ENCODE peak calls at places on chromosomes 6 and 20, in five cellular contexts. X is AG10803, N is heart right ventricle, H is lower lobe of right lung, K is breast epithelium. B is an unnamed sample.

GRCh38 chr6:170316071-170316470 is 9.5 kb downstream of the FAM120B start:
- DNase-seq in X (no peak), N (no peak), H (no peak), K (no peak), B (no peak)

GRCh38 chr6:36712816-36713215 is 15.2 kb downstream of the RAB44 start:
- DNase-seq in X (no peak), N (no peak), H (no peak), K (no peak), B (peak)

GRCh38 chr20:18984238-18985200 is 170.9 kb downstream of the SCP2D1 start:
- DNase-seq in X (no peak), N (no peak), H (no peak), K (no peak), B (no peak)

GRCh38 chr6:68873236-68873635 is 238.2 kb downstream of the ADGRB3 start:
- DNase-seq in X (no peak), N (no peak), H (no peak), K (no peak), B (no peak)

GRCh38 chr20:10714236-10714975 is 40.6 kb upstream of the JAG1 start:
- DNase-seq in X (no peak), N (no peak), H (no peak), K (no peak), B (no peak)

GRCh38 chr6:63724721-63725120 is 89.1 kb downstream of the PHF3 start:
- DNase-seq in X (no peak), N (no peak), H (no peak), K (no peak), B (no peak)

GRCh38 chr6:41536884-41537347 is 9.3 kb upstream of the FOXP4 start:
- DNase-seq in X (no peak), N (no peak), H (peak), K (peak), B (no peak)

GRCh38 chr6:168699631-168700315 is 258.8 kb downstream of the SMOC2 start:
- DNase-seq in X (no peak), N (no peak), H (no peak), K (no peak), B (no peak)

GRCh38 chr6:92979281-92979680 is 440.1 kb downstream of the EPHA7 start:
- DNase-seq in X (no peak), N (no peak), H (no peak), K (no peak), B (no peak)

GRCh38 chr6:167817729-167818128 is 9.0 kb upstream of the AFDN start:
- DNase-seq in X (no peak), N (no peak), H (no peak), K (no peak), B (no peak)

GRCh38 chr6:33700391-33701050 is 11.0 kb downstream of the UQCC2 start:
- DNase-seq in X (peak), N (peak), H (peak), K (no peak), B (no peak)

GRCh38 chr6:130847546-130847945 is 20.3 kb downstream of the SMLR1 start:
- DNase-seq in X (no peak), N (no peak), H (no peak), K (no peak), B (no peak)

GRCh38 chr6:20486641-20487040 is 47.6 kb upstream of the CDKAL1 start:
- DNase-seq in X (no peak), N (no peak), H (no peak), K (no peak), B (no peak)

GRCh38 chr20:16451970-16452369 is 121.3 kb downstream of the KIF16B start:
- DNase-seq in X (no peak), N (no peak), H (no peak), K (no peak), B (no peak)

GRCh38 chr6:135121426-135121825 is 59.7 kb upstream of the MYB start:
- DNase-seq in X (no peak), N (no peak), H (no peak), K (no peak), B (no peak)

GRCh38 chr6:165574770-165575549 is 88.1 kb downstream of the PDE10A start:
- DNase-seq in X (no peak), N (no peak), H (no peak), K (no peak), B (no peak)

GRCh38 chr6:138691595-138692057 is 81.9 kb upstream of the CCDC28A start:
- DNase-seq in X (peak), N (no peak), H (no peak), K (no peak), B (no peak)

GRCh38 chr20:58851221-58851968 is 693 bp upstream of the GNAS-AS1 start:
- DNase-seq in X (no peak), N (no peak), H (no peak), K (no peak), B (no peak)

GRCh38 chr6:38155144-38155543 is 335.6 kb downstream of the ZFAND3 start:
- DNase-seq in X (no peak), N (peak), H (peak), K (peak), B (no peak)

GRCh38 chr6:52495859-52496396 is 75.8 kb downstream of the EFHC1 start:
- DNase-seq in X (no peak), N (no peak), H (no peak), K (no peak), B (no peak)

GRCh38 chr6:150494236-150494635 is 105.4 kb upstream of the PLEKHG1 start:
- DNase-seq in X (no peak), N (peak), H (no peak), K (no peak), B (no peak)

GRCh38 chr6:99614430-99615161 is 8.0 kb downstream of the PRDM13 start:
- DNase-seq in X (no peak), N (no peak), H (peak), K (no peak), B (no peak)

GRCh38 chr20:53597085-53597482 is 3.4 kb upstream of the ZNF217 start:
- DNase-seq in X (no peak), N (no peak), H (no peak), K (no peak), B (no peak)

GRCh38 chr6:142478117-142478516 is 176.3 kb downstream of the ADGRG6 start:
- DNase-seq in X (peak), N (no peak), H (peak), K (no peak), B (no peak)

GRCh38 chr6:391559-392440 is at the start of gene IRF4:
- DNase-seq in X (no peak), N (no peak), H (no peak), K (no peak), B (peak)

GRCh38 chr6:157613011-157613522 is 210.0 kb upstream of the SNX9 start:
- DNase-seq in X (peak), N (no peak), H (no peak), K (no peak), B (no peak)

GRCh38 chr6:155400022-155400965 is 55.3 kb downstream of the NOX3 start:
- DNase-seq in X (peak), N (no peak), H (no peak), K (no peak), B (no peak)

GRCh38 chr20:62327726-62328495 is 25.1 kb downstream of the ADRM1 start:
- DNase-seq in X (no peak), N (no peak), H (no peak), K (no peak), B (no peak)
- TF ChIP-seq CTCF in X (no peak), N (no peak), H (no peak), K (no peak), B (no peak)

GRCh38 chr6:95248501-95248900 is 328.8 kb upstream of the MANEA start:
- DNase-seq in X (no peak), N (no peak), H (no peak), K (no peak), B (no peak)
- TF ChIP-seq CTCF in X (no peak), N (no peak), H (no peak), K (no peak), B (no peak)

GRCh38 chr20:62901891-62902290 is 24.4 kb downstream of the DIDO1 start:
- DNase-seq in X (no peak), N (no peak), H (no peak), K (no peak), B (no peak)

GRCh38 chr20:62899633-62900051 is 26.7 kb downstream of the DIDO1 start:
- DNase-seq in X (no peak), N (no peak), H (peak), K (no peak), B (no peak)

GRCh38 chr20:62900052-62900691 is 26.1 kb downstream of the DIDO1 start:
- DNase-seq in X (peak), N (peak), H (peak), K (peak), B (peak)

GRCh38 chr20:62898970-62899632 is 27.2 kb downstream of the DIDO1 start:
- DNase-seq in X (no peak), N (no peak), H (peak), K (no peak), B (no peak)

GRCh38 chr20:62900692-62901584 is 25.4 kb downstream of the DIDO1 start:
- DNase-seq in X (no peak), N (no peak), H (no peak), K (no peak), B (no peak)
- TF ChIP-seq CTCF in X (peak), N (no peak), H (no peak), K (peak), B (no peak)

GRCh38 chr6:39980839-39981580 is 46.7 kb upstream of the MOCS1 start:
- DNase-seq in X (peak), N (peak), H (no peak), K (no peak), B (no peak)
- TF ChIP-seq CTCF in X (peak), N (peak), H (peak), K (no peak), B (no peak)

DNA sequence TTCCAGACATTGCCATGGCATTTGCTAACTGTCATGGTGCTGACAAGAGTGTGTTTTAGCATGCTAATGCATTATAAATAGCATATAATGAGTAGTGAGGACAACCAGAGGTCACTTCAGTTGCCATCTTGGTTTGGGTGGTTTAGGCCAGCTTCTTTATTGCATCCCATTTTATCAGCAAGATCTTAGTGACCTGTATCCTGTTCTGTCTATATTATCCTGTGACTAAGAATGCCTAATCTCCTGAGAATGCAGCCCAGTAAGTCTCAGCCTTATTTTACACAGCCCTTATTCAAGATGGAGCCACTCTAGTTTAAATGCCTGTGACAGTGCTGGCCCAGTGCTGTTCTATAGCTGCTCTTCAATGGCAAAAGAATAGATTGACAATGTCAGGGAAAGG is 781.0 kb upstream of the ADGRB3 start:
- DNase-seq in X (no peak), N (no peak), H (no peak), K (no peak), B (no peak)
- TF ChIP-seq CTCF in X (no peak), N (no peak), H (no peak), K (no peak), B (no peak)

GRCh38 chr20:4266183-4266582 is 250.8 kb upstream of the RNF24 start:
- DNase-seq in X (no peak), N (no peak), H (no peak), K (no peak), B (no peak)

GRCh38 chr20:4263011-4263410 is 247.7 kb upstream of the RNF24 start:
- DNase-seq in X (no peak), N (no peak), H (no peak), K (no peak), B (no peak)

GRCh38 chr20:4260102-4260501 is 244.7 kb upstream of the RNF24 start:
- DNase-seq in X (no peak), N (no peak), H (no peak), K (no peak), B (no peak)

GRCh38 chr20:4256886-4257285 is 241.5 kb upstream of the RNF24 start:
- DNase-seq in X (peak), N (peak), H (no peak), K (no peak), B (no peak)

DNA sequence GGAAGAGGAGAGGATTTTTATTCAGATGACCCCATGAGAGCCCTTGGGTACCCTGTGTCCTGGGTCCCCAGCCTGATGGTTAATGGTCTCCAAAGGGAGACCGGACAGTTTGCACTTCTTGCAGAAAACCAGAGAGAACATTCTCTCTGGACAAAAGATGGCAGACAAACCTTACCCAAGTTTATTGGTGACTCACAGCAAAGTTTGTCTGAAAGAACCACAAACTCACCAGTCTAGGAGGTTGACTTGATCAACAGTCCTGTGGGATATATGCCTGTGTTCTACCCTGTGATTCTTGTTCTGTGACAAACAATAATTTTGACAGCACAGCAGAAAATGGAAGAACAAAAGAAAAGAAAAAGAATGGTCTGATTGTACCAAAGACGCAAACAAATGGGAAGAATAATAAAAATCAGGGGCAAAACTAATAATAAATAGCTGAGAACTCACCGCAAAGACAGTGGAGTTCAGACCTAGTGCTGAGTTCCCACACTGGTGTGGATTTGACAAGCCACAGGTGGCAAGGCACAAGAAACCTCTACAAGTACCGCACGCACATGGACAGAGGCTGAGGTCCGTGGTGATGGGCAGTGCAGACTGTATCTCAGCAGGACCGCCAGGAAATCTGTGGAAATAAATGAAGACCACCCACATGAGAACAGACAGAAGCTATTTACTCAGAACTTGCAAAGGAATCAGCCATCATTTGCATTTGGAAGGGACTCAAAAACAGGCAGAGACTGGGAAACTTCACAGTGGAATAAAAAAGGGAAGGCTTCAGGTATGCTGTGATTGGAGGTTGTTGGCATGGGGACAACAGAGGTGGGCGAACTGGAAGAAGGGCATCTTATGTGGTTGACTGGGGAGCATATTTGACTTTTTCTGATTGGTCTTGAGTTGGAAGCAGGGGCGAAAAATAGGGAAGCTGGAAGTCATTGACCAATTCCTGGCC is 246.3 kb upstream of the RNF24 start:
- DNase-seq in X (peak), N (no peak), H (no peak), K (no peak), B (no peak)
- TF ChIP-seq CTCF in X (peak), N (no peak), H (no peak), K (no peak), B (no peak)

GRCh38 chr6:44543664-44544063 is 156.2 kb downstream of the CDC5L start:
- DNase-seq in X (no peak), N (no peak), H (no peak), K (no peak), B (peak)

GRCh38 chr6:44539701-44540100 is 152.2 kb downstream of the CDC5L start:
- DNase-seq in X (no peak), N (no peak), H (no peak), K (no peak), B (no peak)

GRCh38 chr6:44540881-44541280 is 153.4 kb downstream of the CDC5L start:
- DNase-seq in X (no peak), N (no peak), H (no peak), K (no peak), B (no peak)

GRCh38 chr6:44545224-44545623 is 157.7 kb downstream of the CDC5L start:
- DNase-seq in X (no peak), N (no peak), H (no peak), K (no peak), B (no peak)

GRCh38 chr6:44542401-44543116 is 155.1 kb downstream of the CDC5L start:
- DNase-seq in X (no peak), N (no peak), H (no peak), K (no peak), B (peak)
- TF ChIP-seq CTCF in X (no peak), N (no peak), H (no peak), K (no peak), B (no peak)

GRCh38 chr6:42909835-42910234 is 6.0 kb upstream of the PTCRA start:
- DNase-seq in X (no peak), N (no peak), H (no peak), K (no peak), B (no peak)

GRCh38 chr6:42907336-42907735 is 8.5 kb upstream of the PTCRA start:
- DNase-seq in X (no peak), N (no peak), H (no peak), K (no peak), B (no peak)

GRCh38 chr6:42914546-42914945 is 1.3 kb upstream of the PTCRA start:
- DNase-seq in X (peak), N (no peak), H (no peak), K (no peak), B (no peak)

GRCh38 chr6:42915737-42916136 is at the start of gene PTCRA:
- DNase-seq in X (no peak), N (no peak), H (no peak), K (no peak), B (no peak)

GRCh38 chr6:42911171-42912021 is 4.5 kb upstream of the PTCRA start:
- DNase-seq in X (no peak), N (no peak), H (no peak), K (no peak), B (no peak)
- TF ChIP-seq CTCF in X (no peak), N (no peak), H (no peak), K (no peak), B (no peak)

GRCh38 chr6:78768242-78768641 is 99.1 kb upstream of the IRAK1BP1 start:
- DNase-seq in X (no peak), N (no peak), H (no peak), K (no peak), B (no peak)

GRCh38 chr6:78771619-78772018 is 95.7 kb upstream of the IRAK1BP1 start:
- DNase-seq in X (no peak), N (no peak), H (no peak), K (no peak), B (no peak)

GRCh38 chr6:78770766-78771165 is 96.6 kb upstream of the IRAK1BP1 start:
- DNase-seq in X (no peak), N (no peak), H (no peak), K (no peak), B (no peak)
- TF ChIP-seq CTCF in X (no peak), N (no peak), H (no peak), K (no peak), B (no peak)

DNA sequence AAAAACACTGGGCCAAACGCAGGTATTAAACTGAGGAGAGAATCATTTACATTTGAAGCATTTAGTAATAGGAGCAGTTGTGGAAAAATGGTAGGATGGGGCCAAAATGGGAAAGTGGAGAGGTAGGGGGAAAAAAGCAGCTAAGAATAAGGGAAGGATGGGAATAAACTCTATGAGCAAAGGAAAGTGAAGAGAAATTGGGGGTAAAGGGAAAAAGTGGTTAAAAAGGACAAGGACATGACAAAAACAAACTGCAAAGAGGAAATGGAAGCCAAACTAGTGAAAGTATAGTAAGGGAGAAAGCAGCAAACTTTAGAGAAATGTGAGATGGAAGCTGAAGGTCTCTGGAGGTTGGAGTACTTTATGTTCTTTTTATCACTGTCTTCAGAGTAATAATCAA is 6.2 kb upstream of the ZSCAN16 start:
- DNase-seq in X (no peak), N (no peak), H (no peak), K (no peak), B (no peak)
- TF ChIP-seq CTCF in X (no peak), N (no peak), H (no peak), K (no peak), B (no peak)